ENCODE peak calls at places on chromosomes 12 and 14, in six cellular contexts. F is PC-9, K is sigmoid colon, P is left ventricle myocardium inferior, Q is fibroblast of lung, D is heart left ventricle. C is an unnamed sample.

GRCh38 chr12:72271401-72271740 is 799 bp upstream of the TRHDE start:
- DNase-seq in F (peak; percentile 13), K (no peak), P (no peak), Q (peak; percentile 72), D (no peak), C (peak; percentile 48)

GRCh38 chr14:32826404-32827082 is 112.1 kb upstream of the NPAS3 start:
- DNase-seq in F (no peak), K (no peak), P (no peak), Q (peak; percentile 64), D (peak; percentile 38), C (no peak)

GRCh38 chr12:78888583-78888982 is 24.0 kb downstream of the SYT1 start:
- DNase-seq in F (no peak), K (no peak), P (no peak), Q (no peak), D (no peak), C (no peak)

GRCh38 chr14:49220492-49220891 is 365.7 kb downstream of the RPS29 start:
- DNase-seq in F (no peak), K (no peak), P (no peak), Q (no peak), D (no peak), C (no peak)

GRCh38 chr14:64835431-64835830 is 44.3 kb downstream of the SPTB start:
- DNase-seq in F (no peak), K (no peak), P (no peak), Q (no peak), D (no peak), C (no peak)

GRCh38 chr14:33512201-33512600 is 438.7 kb downstream of the EGLN3 start:
- DNase-seq in F (no peak), K (no peak), P (no peak), Q (peak; percentile 61), D (no peak), C (no peak)

GRCh38 chr12:73726881-73727280 is 810.8 kb upstream of the ATXN7L3B start:
- DNase-seq in F (no peak), K (no peak), P (no peak), Q (no peak), D (no peak), C (no peak)

GRCh38 chr14:77853919-77854318 is 54.0 kb downstream of the ADCK1 start:
- DNase-seq in F (no peak), K (no peak), P (no peak), Q (no peak), D (no peak), C (no peak)

GRCh38 chr12:10213168-10214130 is 772 bp downstream of the GABARAPL1 start:
- DNase-seq in F (peak; percentile 53), K (peak; percentile 93), P (peak; percentile 74), Q (peak; percentile 94), D (peak; percentile 83), C (peak; percentile 88)

GRCh38 chr14:24274101-24274543 is 2.7 kb upstream of the RABGGTA start:
- DNase-seq in F (peak; percentile 41), K (no peak), P (no peak), Q (no peak), D (no peak), C (peak; percentile 1)

GRCh38 chr14:79629372-79629771 is 581.9 kb downstream of the DIO2 start:
- DNase-seq in F (no peak), K (no peak), P (no peak), Q (no peak), D (no peak), C (no peak)

GRCh38 chr12:114407566-114408411 is 1.8 kb upstream of the TBX5 start:
- DNase-seq in F (no peak), K (no peak), P (no peak), Q (peak; percentile 87), D (no peak), C (no peak)
- H3K27ac ChIP-seq in F (no peak overlapping the region), K (no peak overlapping the region), P (peak overlapping the region; percentile 94), Q (peak overlapping the region; percentile 92), D (peak overlapping the region; percentile 91), C (no peak overlapping the region)

GRCh38 chr14:59482120-59482434 is 2.1 kb downstream of the L3HYPDH start:
- DNase-seq in F (no peak), K (no peak), P (no peak), Q (no peak), D (no peak), C (no peak)
- H3K4me1 ChIP-seq in F (peaks cover 46% of the 10 kb centered on the region), K (peaks cover 33% of the 10 kb centered on the region), P (peaks cover 68% of the 10 kb centered on the region), Q (peaks cover 3% of the 10 kb centered on the region), D (peaks cover 52% of the 10 kb centered on the region), C (peaks cover 52% of the 10 kb centered on the region)

DNA sequence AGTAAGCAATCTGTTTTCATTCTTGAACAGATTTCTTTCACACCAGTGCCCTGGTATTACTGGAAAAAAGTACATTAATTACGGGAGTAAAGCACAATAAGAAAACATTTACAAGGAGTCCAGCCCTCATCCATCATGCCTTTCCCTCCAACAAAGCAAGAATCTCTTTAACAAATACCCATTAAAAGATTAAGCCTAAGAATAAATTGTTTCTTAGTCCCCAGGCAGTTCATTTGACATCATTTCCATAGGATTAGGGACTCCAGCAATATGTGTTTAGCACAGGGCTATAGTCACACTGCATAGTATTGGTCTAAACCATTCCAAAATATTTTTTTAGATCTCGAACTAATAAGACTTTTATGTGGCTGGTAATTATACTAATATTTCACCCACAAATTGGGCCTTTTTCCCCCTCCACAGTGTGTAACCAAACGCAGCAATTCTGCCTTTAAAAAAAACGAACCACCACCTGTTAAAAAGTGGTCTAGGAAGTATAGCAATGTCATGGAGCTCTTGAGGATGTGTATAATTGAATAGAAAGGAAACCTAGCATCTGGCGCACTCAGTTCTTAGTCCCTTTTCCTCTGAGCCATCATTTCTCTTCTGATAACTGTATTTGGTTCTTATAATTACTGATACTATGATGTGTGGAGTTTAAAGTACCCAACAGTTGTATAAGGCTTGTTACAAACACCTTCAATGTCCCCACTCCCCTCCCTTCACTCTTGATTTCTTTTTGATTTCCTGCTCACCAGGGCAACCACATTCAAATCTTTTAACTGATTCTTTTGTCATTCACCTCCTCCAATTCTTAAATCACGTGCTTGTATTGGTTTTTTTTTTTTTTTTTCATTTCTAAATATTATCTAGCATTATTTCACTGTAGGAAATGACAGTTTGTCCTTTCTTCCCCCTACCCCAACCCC is 138.7 kb downstream of the ETV6 start:
- DNase-seq in F (no peak), K (no peak), P (no peak), Q (no peak), D (no peak), C (no peak)
- TF ChIP-seq CTCF in F (no peak), K (no peak), P (no peak), Q (no peak), D (no peak), C (no peak)

GRCh38 chr14:95482967-95483842 is 33.2 kb downstream of the SYNE3 start:
- DNase-seq in F (peak; percentile 45), K (peak; percentile 91), P (peak; percentile 79), Q (peak; percentile 97), D (peak; percentile 79), C (peak; percentile 87)
- H3K27ac ChIP-seq in F (peak overlapping the region; percentile 55), K (peak overlapping the region; percentile 60), P (peak overlapping the region; percentile 83), Q (peak overlapping the region; percentile 78), D (peak overlapping the region; percentile 70), C (peak overlapping the region; percentile 61)

GRCh38 chr12:56629459-56630179 is 507 bp downstream of the BAZ2A start:
- DNase-seq in F (no peak), K (no peak), P (peak; percentile 34), Q (no peak), D (no peak), C (peak; percentile 38)
- H3K4me1 ChIP-seq in F (peaks cover 43% of the 10 kb centered on the region), K (peaks cover 73% of the 10 kb centered on the region), P (peaks cover 97% of the 10 kb centered on the region), Q (peaks cover 25% of the 10 kb centered on the region), D (peaks cover 73% of the 10 kb centered on the region), C (peaks cover 48% of the 10 kb centered on the region)

GRCh38 chr12:109433618-109434017 is 43.5 kb downstream of the KCTD10 start:
- DNase-seq in F (no peak), K (no peak), P (peak; percentile 28), Q (no peak), D (peak; percentile 42), C (no peak)
- TF ChIP-seq CTCF in F (peak; percentile 45), K (no peak), P (peak; percentile 48), Q (peak; percentile 23), D (peak; percentile 14), C (no peak)